ENCODE peak calls at places on chromosomes 11 and 22, in ten cellular contexts. K is kidney epithelial cell; R is ascending aorta; N is GM12865; W is heart right ventricle; D is CD8-positive, alpha-beta T cell; G is CD4-positive, alpha-beta T cell; V is HFF-Myc; M is transverse colon; A is A549. Q is an unnamed sample.

GRCh38 chr11:10550503-10550902 is 9.5 kb upstream of the RNF141 start:
- DNase-seq in G (no peak), M (no peak), K (no peak), V (no peak), D (no peak), R (no peak), W (no peak), N (no peak), A (peak), Q (no peak)

GRCh38 chr11:113373306-113373705 is 14.3 kb upstream of the ANKK1 start:
- DNase-seq in A (no peak), M (no peak), W (no peak), K (no peak), G (no peak), D (no peak), V (no peak), N (no peak), R (no peak), Q (no peak)

GRCh38 chr22:20438066-20438677 is 547 bp upstream of the SCARF2 start:
- DNase-seq in V (no peak), D (no peak), R (no peak), K (no peak), G (no peak), N (no peak), W (no peak), M (no peak), A (no peak), Q (no peak)

GRCh38 chr22:36351921-36352774 is 35.6 kb downstream of the MYH9 start:
- DNase-seq in N (no peak), G (no peak), W (no peak), R (no peak), D (no peak), K (no peak), V (no peak), M (no peak), A (peak), Q (no peak)

GRCh38 chr22:27597703-27598444 is 203.7 kb downstream of the MN1 start:
- DNase-seq in V (no peak), D (no peak), M (no peak), K (no peak), R (no peak), A (peak), W (no peak), N (no peak), G (no peak), Q (no peak)

GRCh38 chr11:78253797-78254196 is 65.1 kb downstream of the USP35 start:
- DNase-seq in A (no peak), V (no peak), N (no peak), M (no peak), W (no peak), D (no peak), R (no peak), K (no peak), G (no peak), Q (no peak)

GRCh38 chr11:101974255-101974654 is 57.9 kb upstream of the ANGPTL5 start:
- DNase-seq in K (no peak), A (peak), M (no peak), G (no peak), W (no peak), D (no peak), N (no peak), R (no peak), V (peak), Q (no peak)

GRCh38 chr11:130897262-130898182 is 18.8 kb downstream of the SNX19 start:
- DNase-seq in R (peak), K (peak), N (no peak), M (peak), W (peak), D (no peak), V (no peak), G (no peak), A (peak), Q (peak)

GRCh38 chr11:95920460-95921105 is 3.3 kb downstream of the MTMR2 start:
- DNase-seq in A (no peak), R (no peak), G (no peak), W (no peak), K (no peak), D (no peak), V (no peak), M (no peak), N (no peak), Q (no peak)

GRCh38 chr11:76765863-76766350 is 17.2 kb upstream of the TSKU start:
- DNase-seq in M (no peak), K (no peak), W (no peak), G (no peak), N (no peak), R (no peak), V (no peak), A (no peak), D (no peak), Q (no peak)

GRCh38 chr11:2534957-2535672 is 90.3 kb downstream of the KCNQ1 start:
- DNase-seq in D (no peak), V (no peak), M (peak), A (no peak), K (no peak), W (no peak), N (no peak), R (peak), G (no peak), Q (no peak)

GRCh38 chr11:116853461-116854073 is 16.1 kb upstream of the APOA1 start:
- DNase-seq in A (no peak), N (peak), D (peak), M (peak), K (peak), V (peak), W (no peak), R (no peak), G (no peak), Q (no peak)

GRCh38 chr11:110971110-110971509 is 258.9 kb upstream of the ARHGAP20 start:
- DNase-seq in M (no peak), G (no peak), N (no peak), K (peak), D (no peak), W (no peak), V (peak), A (no peak), R (no peak), Q (no peak)

GRCh38 chr11:116336540-116336939 is 436.2 kb downstream of the BUD13 start:
- DNase-seq in R (no peak), M (no peak), V (no peak), K (no peak), N (no peak), G (no peak), D (no peak), W (no peak), A (no peak), Q (no peak)

GRCh38 chr11:65663634-65664200 is 1.0 kb upstream of the RELA start:
- DNase-seq in K (no peak), V (no peak), M (peak), A (no peak), N (peak), R (peak), G (peak), D (no peak), W (peak), Q (no peak)

GRCh38 chr11:46322759-46323158 is 24.5 kb upstream of the DGKZ start:
- DNase-seq in A (peak), K (no peak), G (no peak), D (no peak), W (no peak), R (no peak), N (no peak), V (no peak), M (no peak), Q (no peak)

GRCh38 chr11:75827562-75827961 is 12.6 kb downstream of the UVRAG start:
- DNase-seq in D (no peak), N (no peak), V (no peak), A (no peak), W (no peak), G (no peak), R (no peak), M (no peak), K (no peak), Q (no peak)

GRCh38 chr22:41487037-41487963 is 18.4 kb downstream of the ACO2 start:
- DNase-seq in M (no peak), A (no peak), D (no peak), R (no peak), V (no peak), W (no peak), K (no peak), N (no peak), G (no peak), Q (no peak)

GRCh38 chr11:2575611-2576051 is 124.2 kb downstream of the KCNQ1OT1 start:
- DNase-seq in A (no peak), N (no peak), D (no peak), K (no peak), W (no peak), M (peak), V (no peak), G (no peak), R (peak), Q (no peak)

GRCh38 chr22:35995772-35996171 is 32.9 kb downstream of the RBFOX2 start:
- DNase-seq in N (no peak), R (peak), K (peak), A (no peak), W (peak), D (no peak), V (peak), M (peak), G (no peak), Q (no peak)

GRCh38 chr11:33309118-33309517 is 51.9 kb downstream of the HIPK3 start:
- DNase-seq in K (no peak), N (no peak), W (no peak), A (no peak), M (no peak), D (no peak), R (no peak), V (no peak), G (no peak), Q (no peak)

GRCh38 chr11:123493393-123494063 is 63.5 kb downstream of the GRAMD1B start:
- DNase-seq in R (no peak), A (no peak), M (no peak), K (no peak), D (no peak), W (no peak), V (no peak), N (no peak), G (no peak), Q (no peak)

GRCh38 chr11:61026121-61027031 is 54.9 kb downstream of the CD6 start:
- DNase-seq in K (no peak), W (no peak), G (peak), R (no peak), V (no peak), M (peak), D (peak), A (no peak), N (no peak), Q (no peak)

GRCh38 chr22:50503475-50504145 is 3.9 kb downstream of the LMF2 start:
- DNase-seq in D (no peak), R (no peak), A (no peak), V (no peak), M (no peak), N (peak), W (no peak), K (no peak), G (no peak), Q (no peak)
- TF ChIP-seq CTCF in D (no peak), R (no peak), A (no peak), V (no peak), M (no peak), N (peak), W (no peak), K (peak), G (no peak), Q (no peak)

DNA sequence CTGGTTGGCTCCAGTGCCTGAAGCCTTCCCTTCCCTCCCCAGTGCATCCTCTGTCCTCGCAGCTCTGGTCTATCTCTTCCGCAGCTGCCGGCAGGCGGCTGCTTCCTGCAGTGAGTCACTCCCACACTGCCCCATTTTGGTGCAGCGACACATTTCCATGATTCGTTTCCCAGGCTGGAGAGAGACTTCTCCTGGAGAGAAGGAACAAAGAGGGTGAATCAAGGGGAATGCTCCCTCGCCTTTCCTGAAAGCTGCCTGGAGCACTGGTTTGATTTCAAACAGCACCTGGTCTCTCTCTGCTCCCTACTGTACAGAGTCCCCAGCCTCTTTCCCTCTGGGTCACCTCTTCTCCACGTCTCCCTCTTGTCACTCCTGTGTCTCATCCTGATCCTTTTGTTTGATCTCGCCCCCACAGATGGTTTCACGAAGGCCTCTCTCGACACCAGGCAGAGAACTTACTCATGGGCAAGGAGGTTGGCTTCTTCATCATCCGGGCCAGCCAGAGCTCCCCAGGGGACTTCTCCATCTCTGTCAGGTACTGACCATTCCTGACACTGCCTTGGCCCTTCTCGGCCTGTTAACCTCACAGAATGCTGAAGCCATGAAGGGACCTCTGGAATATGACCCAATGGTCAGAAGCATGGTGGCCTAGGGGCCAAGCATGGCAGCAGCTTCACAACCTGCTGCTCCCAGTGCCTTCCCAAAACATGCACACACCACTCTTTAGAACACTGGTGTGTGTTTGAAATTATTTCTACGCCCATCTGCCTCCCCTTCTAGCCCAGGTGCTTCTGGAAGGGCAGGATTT is at the start of gene TMA7B:
- DNase-seq in M (no peak), W (no peak), K (peak), A (peak), V (peak), D (no peak), R (no peak), N (no peak), G (peak), Q (no peak)
- TF ChIP-seq CTCF in M (no peak), W (peak), K (peak), A (no peak), V (peak), D (no peak), R (no peak), N (no peak), G (peak), Q (no peak)

GRCh38 chr11:30125461-30125860 is 105.4 kb upstream of the FSHB start:
- DNase-seq in G (no peak), K (no peak), W (peak), D (no peak), N (no peak), A (no peak), V (no peak), R (no peak), M (no peak), Q (no peak)

GRCh38 chr11:30131535-30131934 is 99.3 kb upstream of the FSHB start:
- DNase-seq in W (no peak), K (no peak), A (no peak), R (no peak), G (no peak), N (peak), D (no peak), V (no peak), M (no peak), Q (no peak)

GRCh38 chr11:30133308-30133707 is 97.5 kb upstream of the FSHB start:
- DNase-seq in R (no peak), V (no peak), G (no peak), N (no peak), K (no peak), W (no peak), D (no peak), M (no peak), A (no peak), Q (no peak)

GRCh38 chr11:30128269-30128932 is 102.4 kb upstream of the FSHB start:
- DNase-seq in D (no peak), G (no peak), N (peak), M (no peak), K (no peak), V (no peak), A (peak), R (no peak), W (peak), Q (no peak)
- TF ChIP-seq CTCF in D (no peak), G (no peak), N (peak), M (peak), K (peak), V (peak), A (peak), R (peak), W (peak), Q (no peak)

DNA sequence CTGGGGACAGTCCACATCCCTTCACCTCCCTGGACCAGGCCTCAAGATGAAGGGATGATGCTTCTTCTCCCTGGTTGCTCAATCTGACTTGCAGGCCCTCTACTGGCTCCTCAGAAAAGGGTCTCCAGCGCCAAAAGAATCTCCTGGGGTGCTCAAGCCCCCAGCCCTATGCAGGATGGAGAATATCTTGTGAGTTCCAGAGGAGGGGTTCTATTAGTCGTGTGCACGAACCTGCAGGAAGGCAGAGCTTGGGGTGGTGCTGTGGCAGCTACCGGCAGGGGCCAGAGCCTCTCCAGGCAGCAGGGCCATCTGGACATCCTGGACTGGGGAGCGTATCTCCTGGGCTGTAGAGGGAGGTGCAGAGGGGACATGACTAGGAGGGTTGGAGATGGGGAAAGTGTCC is 1339.5 kb downstream of the BRD1 start:
- DNase-seq in G (no peak), N (no peak), D (no peak), W (no peak), M (no peak), K (no peak), V (no peak), A (peak), R (no peak), Q (no peak)
- TF ChIP-seq CTCF in G (no peak), N (no peak), D (no peak), W (no peak), M (no peak), K (no peak), V (no peak), A (no peak), R (no peak), Q (no peak)

GRCh38 chr22:30947821-30948454 is 20.6 kb downstream of the MORC2 start:
- DNase-seq in R (no peak), K (no peak), G (no peak), W (peak), M (no peak), V (no peak), N (peak), A (peak), D (no peak), Q (no peak)

GRCh38 chr22:30945653-30946052 is 22.9 kb downstream of the MORC2 start:
- DNase-seq in A (no peak), K (no peak), D (no peak), W (no peak), G (no peak), R (no peak), N (no peak), V (no peak), M (no peak), Q (no peak)

GRCh38 chr22:30948930-30949342 is 19.6 kb downstream of the MORC2 start:
- DNase-seq in A (peak), R (no peak), V (no peak), N (no peak), W (no peak), G (no peak), M (no peak), K (no peak), D (no peak), Q (no peak)

GRCh38 chr22:30946354-30946753 is 22.2 kb downstream of the MORC2 start:
- DNase-seq in D (no peak), G (no peak), M (no peak), N (no peak), R (no peak), K (no peak), A (no peak), V (no peak), W (no peak), Q (no peak)

DNA sequence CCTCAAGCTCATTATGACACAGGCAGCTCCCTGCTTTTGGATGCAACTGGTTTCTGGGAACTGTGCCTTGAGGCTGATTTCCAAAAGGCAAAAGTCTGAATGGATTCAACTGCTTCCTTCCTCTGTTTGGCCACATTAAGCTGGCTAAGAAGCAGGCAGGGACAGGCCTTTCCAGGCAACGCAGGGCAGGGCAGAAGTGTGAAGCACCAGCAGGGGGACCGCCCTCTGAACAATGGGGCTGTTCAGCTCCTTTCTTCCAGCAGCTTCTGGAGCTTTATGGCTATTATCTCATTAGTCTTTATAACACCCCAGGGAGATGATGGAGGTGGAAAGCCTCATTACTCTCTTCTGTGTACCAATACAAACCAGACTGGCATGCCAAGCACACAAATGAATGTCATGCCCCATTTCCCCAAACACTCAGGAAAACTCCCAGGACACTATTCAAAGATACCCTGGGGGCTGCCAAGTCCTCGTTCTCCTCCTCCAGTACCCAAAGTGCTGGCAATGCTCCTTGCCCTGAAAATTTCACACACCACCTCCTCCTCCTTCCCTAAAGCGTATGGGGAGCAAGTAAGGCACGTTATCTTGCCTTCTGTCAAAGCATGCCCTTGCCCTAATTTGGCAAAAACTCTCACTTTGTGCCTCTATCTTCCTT is 21.3 kb downstream of the MORC2 start:
- DNase-seq in N (no peak), D (no peak), G (no peak), V (no peak), A (no peak), M (peak), K (no peak), R (peak), W (peak), Q (no peak)
- TF ChIP-seq CTCF in N (no peak), D (no peak), G (no peak), V (no peak), A (no peak), M (no peak), K (no peak), R (peak), W (no peak), Q (no peak)

GRCh38 chr22:30833328-30833727 is 135.2 kb downstream of the MORC2 start:
- DNase-seq in K (no peak), D (no peak), V (no peak), A (peak), G (no peak), N (no peak), W (no peak), R (no peak), M (no peak), Q (no peak)
- TF ChIP-seq CTCF in K (no peak), D (no peak), V (no peak), A (no peak), G (no peak), N (no peak), W (no peak), R (no peak), M (no peak), Q (no peak)

GRCh38 chr22:44485494-44485893 is 12.5 kb downstream of the RTL6 start:
- DNase-seq in R (no peak), G (no peak), M (no peak), K (no peak), V (no peak), D (no peak), A (no peak), W (no peak), N (no peak), Q (no peak)

GRCh38 chr22:44484618-44485017 is 13.4 kb downstream of the RTL6 start:
- DNase-seq in N (no peak), K (no peak), A (no peak), D (no peak), V (no peak), G (no peak), W (no peak), R (no peak), M (no peak), Q (no peak)

GRCh38 chr22:44479662-44480061 is 18.4 kb downstream of the RTL6 start:
- DNase-seq in V (no peak), M (no peak), D (no peak), N (no peak), R (no peak), W (no peak), G (no peak), A (no peak), K (no peak), Q (no peak)

GRCh38 chr22:44486538-44486937 is 11.5 kb downstream of the RTL6 start:
- DNase-seq in W (peak), K (no peak), G (no peak), A (peak), D (no peak), V (no peak), M (no peak), R (no peak), N (no peak), Q (no peak)

GRCh38 chr22:44483878-44484277 is 14.2 kb downstream of the RTL6 start:
- DNase-seq in G (no peak), V (no peak), K (no peak), A (no peak), M (no peak), W (no peak), D (no peak), R (no peak), N (no peak), Q (no peak)
- TF ChIP-seq CTCF in G (no peak), V (no peak), K (no peak), A (no peak), M (no peak), W (no peak), D (no peak), R (no peak), N (no peak), Q (no peak)